ENCODE peak calls at places on chromosomes 11 and 22, in four cellular contexts. V, W, Y and P are unnamed samples. For H3K4me1, the result is how much of the 10 kb centered on the place peaks cover.

GRCh38 chr11:123525072-123525471 is 95.0 kb downstream of the GRAMD1B start:
- DNase-seq in V (no peak), W (no peak), Y (no peak), P (no peak)

GRCh38 chr11:47553417-47553746 is 450 bp upstream of the CELF1 start:
- DNase-seq in V (no peak), W (no peak), Y (no peak), P (no peak)

GRCh38 chr11:17544181-17544622 is at the start of gene USH1C:
- DNase-seq in V (peak), W (peak), Y (no peak), P (no peak)

GRCh38 chr22:35155403-35156025 is 89.6 kb downstream of the ISX start:
- DNase-seq in V (no peak), W (no peak), Y (no peak), P (peak)

GRCh38 chr11:28759311-28759710 is 651.1 kb downstream of the METTL15 start:
- DNase-seq in V (no peak), W (no peak), Y (peak), P (no peak)

GRCh38 chr11:119056397-119056999 is 507 bp downstream of the HYOU1 start:
- DNase-seq in V (no peak), W (peak), Y (no peak), P (no peak)

GRCh38 chr11:99376463-99376862 is 355.7 kb downstream of the CNTN5 start:
- DNase-seq in V (no peak), W (no peak), Y (no peak), P (no peak)

GRCh38 chr11:129698212-129698611 is 117.4 kb upstream of the TMEM45B start:
- DNase-seq in V (no peak), W (no peak), Y (no peak), P (no peak)

GRCh38 chr22:49629586-49630447 is 197.9 kb downstream of the BRD1 start:
- DNase-seq in V (no peak), W (peak), Y (no peak), P (peak)

GRCh38 chr22:49066619-49067018 is 761.1 kb downstream of the BRD1 start:
- DNase-seq in V (no peak), W (no peak), Y (no peak), P (no peak)

GRCh38 chr11:64132388-64132771 is 33.5 kb downstream of the MACROD1 start:
- DNase-seq in V (no peak), W (no peak), Y (no peak), P (no peak)

GRCh38 chr11:66081505-66081904 is 11.4 kb downstream of the PACS1 start:
- DNase-seq in V (peak), W (peak), Y (peak), P (peak)

GRCh38 chr11:13261600-13262061 is 16.0 kb upstream of the BMAL1 start:
- DNase-seq in V (no peak), W (no peak), Y (peak), P (peak)

GRCh38 chr11:74409633-74410032 is 11.4 kb upstream of the PGM2L1 start:
- DNase-seq in V (no peak), W (no peak), Y (no peak), P (no peak)
- H3K4me1 ChIP-seq in V (under half), W (under half), Y (under half), P (under half)

DNA sequence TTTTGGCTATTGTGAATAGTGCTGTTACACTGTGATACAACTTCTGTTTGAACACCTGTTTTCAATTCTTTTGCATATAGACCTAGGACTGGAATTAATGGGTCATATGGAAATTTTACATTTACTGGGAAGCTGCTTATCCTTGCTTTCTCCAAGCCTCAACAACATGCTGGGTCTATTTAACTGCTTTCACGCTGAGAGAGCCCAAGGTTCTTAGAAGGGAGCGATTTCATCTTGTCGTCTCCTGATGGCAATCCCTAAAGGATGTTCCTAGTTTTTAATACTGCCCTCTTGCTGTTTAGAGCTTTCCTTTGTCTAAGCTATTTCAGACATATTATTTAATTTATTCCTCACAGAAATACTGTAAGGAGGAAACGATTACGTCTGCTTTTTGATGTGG is 15.4 kb downstream of the IRAG1 start:
- DNase-seq in V (no peak), W (no peak), Y (no peak), P (no peak)
- H3K4me1 ChIP-seq in V (under half), W (under half), Y (under half), P (under half)

GRCh38 chr22:20244250-20244648 is 23.9 kb downstream of the RTN4R start:
- DNase-seq in V (no peak), W (no peak), Y (no peak), P (no peak)
- H3K4me1 ChIP-seq in V (half or more), W (under half), Y (under half), P (under half)

DNA sequence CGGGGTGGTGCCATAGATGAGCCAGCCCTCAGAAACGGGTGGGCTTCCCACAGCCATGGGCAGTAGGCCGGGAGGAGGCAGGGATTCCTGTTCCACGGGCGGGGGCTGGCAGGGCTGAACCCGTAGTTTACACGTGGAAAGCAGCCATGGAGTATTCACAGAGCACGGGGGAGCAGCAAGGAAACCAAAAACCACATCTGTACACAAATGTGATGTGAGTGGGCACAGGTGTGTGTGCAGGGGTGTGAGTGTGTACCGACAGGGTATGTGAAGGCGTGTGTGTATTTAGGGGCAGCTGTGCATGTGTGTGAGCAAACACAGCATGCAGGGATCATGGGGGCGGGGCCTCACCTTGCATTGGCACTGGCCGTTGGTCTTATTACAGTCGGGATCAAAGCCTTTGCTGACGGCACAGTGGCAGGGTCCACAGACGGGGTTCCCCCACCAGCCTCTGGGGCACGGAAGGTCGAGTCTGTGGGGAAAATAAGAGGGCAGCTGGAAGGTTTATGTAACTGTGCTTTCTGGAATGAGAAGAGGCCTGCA is 58.3 kb downstream of the TRMU start:
- DNase-seq in V (no peak), W (no peak), Y (no peak), P (no peak)
- H3K4me1 ChIP-seq in V (under half), W (under half), Y (under half), P (under half)

GRCh38 chr11:67157691-67158090 is 38.6 kb downstream of the KDM2A start:
- DNase-seq in V (no peak), W (no peak), Y (no peak), P (no peak)
- H3K4me1 ChIP-seq in V (under half), W (under half), Y (under half), P (under half)

GRCh38 chr11:116598556-116598955 is 174.2 kb downstream of the BUD13 start:
- DNase-seq in V (no peak), W (no peak), Y (no peak), P (no peak)
- H3K4me1 ChIP-seq in V (under half), W (under half), Y (under half), P (under half)

DNA sequence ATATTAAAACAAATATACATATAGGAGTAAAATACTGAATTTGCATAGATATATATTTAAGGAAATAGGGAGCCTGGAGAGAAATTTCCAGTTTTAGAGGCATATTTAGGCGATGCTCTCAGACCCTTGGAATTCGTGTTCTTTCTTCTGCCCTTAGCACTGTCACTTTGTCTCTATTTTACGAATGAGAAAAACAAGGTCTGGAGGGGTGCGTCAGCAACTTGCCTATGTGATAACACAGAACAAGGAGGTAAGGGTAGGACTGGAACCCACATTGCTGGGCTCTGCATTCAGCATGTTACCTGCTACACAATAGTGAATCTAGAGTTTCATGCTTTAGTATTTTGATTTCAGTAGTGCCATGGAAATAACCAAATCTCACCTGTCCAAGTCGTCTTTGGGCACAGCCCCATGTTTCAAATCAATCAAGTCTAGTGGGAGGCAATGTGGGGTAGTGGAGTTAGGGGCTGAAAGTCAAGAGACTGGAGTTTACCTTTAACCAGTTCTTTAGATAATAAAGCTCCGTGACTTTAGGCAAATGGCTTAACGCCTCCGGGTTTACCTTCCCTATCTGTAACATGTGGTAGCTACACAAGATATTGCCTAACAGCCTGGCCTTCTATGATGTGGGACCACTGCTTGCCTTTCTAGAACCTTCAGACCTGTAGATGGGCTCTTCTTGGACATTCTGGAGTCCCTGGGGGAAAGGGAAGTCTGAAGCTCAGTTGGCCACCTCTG is 44.8 kb upstream of the AMPD3 start:
- DNase-seq in V (no peak), W (no peak), Y (no peak), P (no peak)
- H3K4me1 ChIP-seq in V (under half), W (under half), Y (under half), P (under half)

GRCh38 chr11:68308068-68308467 is 4.3 kb upstream of the LRP5 start:
- DNase-seq in V (peak), W (no peak), Y (no peak), P (no peak)

GRCh38 chr11:68303083-68303482 is 9.3 kb upstream of the LRP5 start:
- DNase-seq in V (no peak), W (no peak), Y (no peak), P (no peak)

GRCh38 chr11:68302256-68303054 is 9.9 kb upstream of the LRP5 start:
- DNase-seq in V (no peak), W (peak), Y (peak), P (peak)

GRCh38 chr11:68306636-68307035 is 5.8 kb upstream of the LRP5 start:
- DNase-seq in V (no peak), W (no peak), Y (no peak), P (no peak)

DNA sequence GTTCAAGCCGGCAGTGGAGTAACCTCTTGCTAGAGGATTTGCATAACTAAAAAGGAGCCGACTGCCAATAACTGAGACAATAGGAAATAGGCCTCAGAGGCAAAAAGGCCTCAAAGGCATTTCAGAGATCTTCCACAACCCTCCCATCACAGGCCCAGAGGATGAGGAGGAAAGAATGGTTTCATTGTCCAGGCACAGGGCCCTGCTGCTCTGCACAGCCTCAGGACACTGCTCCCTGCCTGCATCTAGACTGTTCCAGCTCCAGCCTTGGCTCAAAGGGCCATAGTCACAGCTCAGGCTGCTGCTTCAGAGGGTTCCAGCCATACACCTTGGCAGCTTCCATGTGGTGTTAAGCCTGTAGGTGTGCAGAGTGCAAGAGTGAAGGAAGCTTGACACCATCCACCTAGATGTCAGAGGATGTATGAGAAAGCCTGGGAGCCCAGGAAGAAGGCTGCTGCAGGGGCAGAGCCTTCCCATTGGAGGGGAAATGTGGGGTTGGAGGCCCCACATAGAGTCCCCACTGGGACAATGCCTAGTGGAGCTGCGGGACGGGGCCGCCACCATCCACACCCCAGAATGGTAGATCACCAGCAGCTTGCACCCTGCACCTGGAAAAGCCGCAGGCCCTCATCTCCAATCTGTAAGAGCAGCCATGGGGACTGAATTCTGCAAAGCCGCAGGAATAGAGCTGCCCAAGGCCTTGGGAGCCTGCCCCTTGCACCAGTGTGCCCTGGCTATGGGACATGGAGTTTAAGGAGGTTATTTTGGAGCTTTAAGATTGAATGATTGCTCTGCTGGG is 8.2 kb upstream of the LRP5 start:
- DNase-seq in V (no peak), W (no peak), Y (no peak), P (no peak)
- H3K4me1 ChIP-seq in V (under half), W (under half), Y (under half), P (under half)

DNA sequence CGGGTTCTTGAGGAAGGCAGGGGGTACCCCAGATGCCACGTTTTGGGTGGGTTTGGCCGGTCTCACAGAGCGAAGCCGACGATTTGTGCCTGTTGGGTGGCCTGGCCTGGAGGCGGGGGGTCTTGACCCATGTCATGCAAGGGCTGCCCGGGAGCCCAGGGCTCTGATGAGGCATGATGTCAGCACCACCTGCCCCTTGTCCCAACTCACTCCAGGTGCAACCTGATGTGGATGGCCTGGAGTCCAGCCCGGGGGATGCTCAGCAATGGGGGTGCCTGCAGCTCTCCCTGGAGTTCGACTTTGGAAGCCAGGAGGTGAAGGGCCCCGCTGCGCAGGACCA is 851 bp downstream of the SYT8 start:
- DNase-seq in V (no peak), W (peak), Y (no peak), P (no peak)
- H3K4me1 ChIP-seq in V (under half), W (under half), Y (under half), P (half or more)

GRCh38 chr11:77548552-77549439 is 41.0 kb upstream of the AQP11 start:
- DNase-seq in V (no peak), W (no peak), Y (no peak), P (no peak)

GRCh38 chr11:77542296-77542695 is 47.5 kb upstream of the AQP11 start:
- DNase-seq in V (no peak), W (no peak), Y (peak), P (no peak)

GRCh38 chr11:77547047-77547836 is 42.5 kb upstream of the AQP11 start:
- DNase-seq in V (no peak), W (no peak), Y (no peak), P (no peak)

DNA sequence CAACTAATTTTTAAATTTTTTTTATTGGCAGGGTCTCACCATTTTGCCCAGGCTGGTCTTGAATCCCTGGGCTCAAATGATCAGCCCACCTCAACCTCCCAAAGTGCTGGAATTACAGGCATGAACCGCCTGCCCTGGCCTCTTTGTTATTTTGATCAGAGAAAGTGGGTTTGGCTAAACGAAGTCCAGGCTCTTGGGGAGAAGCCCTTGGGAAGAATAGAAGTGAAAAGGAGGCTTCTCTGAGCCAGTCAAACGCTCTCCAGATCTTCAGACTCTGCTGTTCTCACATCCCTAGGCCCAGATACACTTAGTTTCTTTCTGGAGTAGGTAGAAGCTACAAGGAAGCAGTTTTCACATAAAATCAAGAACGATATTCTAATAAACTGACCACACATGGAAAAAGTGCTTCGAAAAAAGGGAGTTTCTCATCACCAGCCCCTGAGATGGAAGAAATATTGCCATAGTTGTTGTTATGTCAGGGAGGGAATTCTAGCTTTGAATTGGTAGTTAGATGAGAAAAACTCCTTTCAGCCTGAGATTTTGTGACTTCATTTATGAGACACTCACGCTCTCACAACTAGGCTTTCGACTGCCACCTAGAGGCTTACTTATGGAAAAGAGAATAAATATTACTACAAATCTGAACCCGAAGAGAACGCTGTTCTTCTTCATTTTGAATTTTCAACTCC is 41.7 kb upstream of the AQP11 start:
- DNase-seq in V (no peak), W (no peak), Y (peak), P (peak)
- H3K4me1 ChIP-seq in V (under half), W (under half), Y (under half), P (under half)